ENCODE peak calls at places on chromosome 21, in seven cellular contexts. K, G, X, P, T, J and S are unnamed samples.

GRCh38 chr21:26001356-26001755 is 169.2 kb downstream of the APP start:
- DNase-seq in K (no peak), G (no peak), X (no peak), P (no peak), T (no peak), J (no peak), S (no peak)

GRCh38 chr21:42009018-42009830 is 936 bp downstream of the ZBTB21 start:
- DNase-seq in K (peak), G (no peak), X (peak), P (peak), T (no peak), J (peak), S (peak)

GRCh38 chr21:46088189-46088588 is 9.7 kb upstream of the COL6A2 start:
- DNase-seq in K (no peak), G (no peak), X (no peak), P (no peak), T (no peak), J (no peak), S (no peak)

GRCh38 chr21:42593815-42594157 is 59.6 kb upstream of the PDE9A start:
- DNase-seq in K (no peak), G (no peak), X (no peak), P (no peak), T (no peak), J (no peak), S (no peak)

GRCh38 chr21:35352066-35352770 is 303.1 kb upstream of the RUNX1 start:
- DNase-seq in K (peak), G (no peak), X (no peak), P (no peak), T (no peak), J (no peak), S (no peak)

GRCh38 chr21:26388731-26389231 is 184.3 kb downstream of the CYYR1 start:
- DNase-seq in K (peak), G (no peak), X (no peak), P (peak), T (no peak), J (no peak), S (no peak)

GRCh38 chr21:46555225-46555617 is 49.7 kb downstream of the S100B start:
- DNase-seq in K (no peak), G (no peak), X (no peak), P (no peak), T (no peak), J (no peak), S (no peak)

GRCh38 chr21:44326716-44327602 is 12.2 kb downstream of the CFAP410 start:
- DNase-seq in K (no peak), G (no peak), X (no peak), P (no peak), T (no peak), J (no peak), S (no peak)

GRCh38 chr21:34967509-34968289 is 81.4 kb downstream of the RUNX1 start:
- DNase-seq in K (no peak), G (no peak), X (no peak), P (no peak), T (no peak), J (no peak), S (no peak)

GRCh38 chr21:33801424-33802405 is 113.9 kb downstream of the ATP5PO start:
- DNase-seq in K (peak), G (peak), X (no peak), P (peak), T (no peak), J (peak), S (no peak)

GRCh38 chr21:42187976-42188653 is 30.8 kb upstream of the ABCG1 start:
- DNase-seq in K (peak), G (no peak), X (peak), P (no peak), T (no peak), J (no peak), S (peak)

GRCh38 chr21:17045214-17045835 is 467.5 kb upstream of the CXADR start:
- DNase-seq in K (peak), G (peak), X (no peak), P (peak), T (no peak), J (no peak), S (peak)

GRCh38 chr21:36411301-36411700 is 26.1 kb downstream of the CHAF1B start:
- DNase-seq in K (no peak), G (no peak), X (no peak), P (no peak), T (no peak), J (no peak), S (no peak)

GRCh38 chr21:44089001-44089911 is 17.9 kb upstream of the PWP2 start:
- DNase-seq in K (no peak), G (no peak), X (peak), P (no peak), T (no peak), J (no peak), S (peak)

GRCh38 chr21:42614811-42615342 is 38.5 kb upstream of the PDE9A start:
- DNase-seq in K (no peak), G (no peak), X (peak), P (peak), T (no peak), J (no peak), S (peak)

GRCh38 chr21:38267991-38268858 is 11.4 kb downstream of the KCNJ15 start:
- DNase-seq in K (no peak), G (no peak), X (no peak), P (no peak), T (no peak), J (no peak), S (no peak)

GRCh38 chr21:41236361-41236973 is 68.5 kb downstream of the BACE2 start:
- DNase-seq in K (no peak), G (no peak), X (no peak), P (no peak), T (no peak), J (no peak), S (no peak)

GRCh38 chr21:21737186-21737585 is 739.0 kb downstream of the NCAM2 start:
- DNase-seq in K (no peak), G (no peak), X (no peak), P (no peak), T (no peak), J (no peak), S (no peak)